ENCODE peak calls at places on chromosomes 4 and X, in eight cellular contexts. K is NAMALWA; G is pancreas; I is DMS79; M is choroid plexus epithelial cell; F is NCI-H446 treated with DMSO at 0.1 percent for 48 hours; L is activated T-helper 1 cell treated with anti-CD3 and anti-CD28 coated beads, Interleukin-12 subunit alpha, Interleukin-12 subunit beta, Interleukin-2, Interleukin-4 antibody, amounts not matched to agents 30 ng/mL and 10 ng/mL and 1 ng/mL, durations not matched to agents 14 hours and 24 hours and 36 hours; D is LoVo. S is an unnamed sample.

GRCh38 chr4:120977435-120977997 is 55.0 kb upstream of the PRDM5 start:
- DNase-seq in F (peak), L (no peak), M (peak), K (peak), D (peak), G (no peak), I (no peak), S (peak)

GRCh38 chr4:150001815-150002214 is 76.4 kb upstream of the DCLK2 start:
- DNase-seq in M (peak), F (no peak), L (no peak), D (no peak), I (no peak), G (no peak), K (no peak), S (no peak)

GRCh38 chrX:2828404-2829065 is at the start of gene GYG2:
- DNase-seq in D (peak), K (no peak), G (peak), F (no peak), I (no peak), M (peak), L (no peak), S (no peak)

GRCh38 chr4:26936284-26937065 is 75.8 kb downstream of the STIM2 start:
- DNase-seq in I (no peak), G (no peak), F (no peak), L (no peak), D (no peak), K (no peak), M (peak), S (no peak)

GRCh38 chrX:52261125-52261462 is 76.4 kb downstream of the MAGED4 start:
- DNase-seq in I (no peak), F (no peak), L (no peak), K (no peak), G (no peak), D (no peak), M (no peak), S (no peak)

GRCh38 chr4:142035556-142035955 is 399.2 kb downstream of the IL15 start:
- DNase-seq in G (no peak), D (no peak), M (no peak), K (no peak), I (no peak), L (no peak), F (no peak), S (no peak)

GRCh38 chr4:47386592-47387235 is 76.8 kb downstream of the COMMD8 start:
- DNase-seq in L (no peak), M (no peak), G (no peak), F (no peak), D (no peak), I (no peak), K (no peak), S (no peak)

GRCh38 chr4:118776166-118776954 is 59.6 kb downstream of the SEC24D start:
- DNase-seq in G (no peak), K (no peak), I (no peak), M (peak), L (no peak), D (no peak), F (no peak), S (peak)

GRCh38 chrX:121161501-121161933 is 114.1 kb downstream of the GLUD2 start:
- DNase-seq in K (no peak), L (no peak), D (no peak), F (no peak), M (no peak), G (no peak), I (no peak), S (no peak)

GRCh38 chrX:40871385-40872082 is 136.2 kb upstream of the MED14 start:
- DNase-seq in F (no peak), I (no peak), M (peak), K (peak), L (no peak), D (no peak), G (no peak), S (peak)

GRCh38 chr4:98027827-98028226 is 115.4 kb downstream of the STPG2 start:
- DNase-seq in K (peak), L (no peak), D (peak), F (peak), G (no peak), M (peak), I (no peak), S (no peak)

GRCh38 chr4:2177443-2178093 is 64.4 kb downstream of the HAUS3 start:
- DNase-seq in L (no peak), F (no peak), M (peak), G (no peak), K (no peak), I (no peak), D (no peak), S (no peak)

GRCh38 chrX:88853925-88854324 is 106.9 kb downstream of the CPXCR1 start:
- DNase-seq in K (no peak), F (no peak), L (no peak), M (no peak), I (no peak), G (no peak), D (no peak), S (no peak)